ENCODE peak calls at places on chromosome 1, in nine cellular contexts. R is mucosa of gallbladder; P is GM13977; S is IMR-90; G is CD4-positive, CD25-positive, alpha-beta regulatory T cell; K is left colon; A is SJCRH30; X is HT1080; E is CD4-positive, alpha-beta memory T cell. H is an unnamed sample.

GRCh38 chr1:161486806-161487482 is 18.3 kb upstream of the FCGR2A start:
- DNase-seq in R (peak; percentile 15), P (peak; percentile 71), S (peak; percentile 74), G (peak; percentile 68), K (no peak), A (peak; percentile 35), X (peak; percentile 44), E (peak; percentile 65), H (no peak)

GRCh38 chr1:151710187-151710586 is 6.4 kb downstream of the CELF3 start:
- DNase-seq in R (no peak), P (no peak), S (peak; percentile 55), G (no peak), K (no peak), A (peak; percentile 54), X (peak; percentile 42), E (no peak), H (no peak)

GRCh38 chr1:201383647-201384405 is 6.3 kb upstream of the TNNT2 start:
- DNase-seq in R (no peak), P (no peak), S (peak; percentile 96), G (no peak), K (no peak), A (peak; percentile 98), X (peak; percentile 94), E (no peak), H (no peak)

GRCh38 chr1:237309595-237310118 is 267.7 kb downstream of the RYR2 start:
- DNase-seq in R (no peak), P (no peak), S (no peak), G (no peak), K (no peak), A (no peak), X (no peak), E (no peak), H (no peak)

GRCh38 chr1:190320952-190321351 is 156.7 kb downstream of the BRINP3 start:
- DNase-seq in R (no peak), P (no peak), S (peak; percentile 63), G (no peak), K (no peak), A (peak; percentile 1), X (peak; percentile 29), E (no peak), H (no peak)

GRCh38 chr1:221397606-221398005 is 344.3 kb downstream of the DUSP10 start:
- DNase-seq in R (no peak), P (no peak), S (no peak), G (peak; percentile 17), K (no peak), A (no peak), X (peak; percentile 39), E (no peak), H (peak; percentile 30)

GRCh38 chr1:42035205-42035829 is 116.6 kb upstream of the HIVEP3 start:
- DNase-seq in R (peak; percentile 37), P (peak; percentile 90), S (peak; percentile 42), G (no peak), K (peak; percentile 45), A (peak; percentile 50), X (peak; percentile 59), E (no peak), H (peak; percentile 87)

GRCh38 chr1:214386747-214387146 is 105.8 kb downstream of the SMYD2 start:
- DNase-seq in R (no peak), P (no peak), S (peak; percentile 42), G (peak; percentile 46), K (no peak), A (no peak), X (peak; percentile 95), E (no peak), H (no peak)

GRCh38 chr1:102184477-102184876 is 187.8 kb upstream of the OLFM3 start:
- DNase-seq in R (no peak), P (no peak), S (no peak), G (no peak), K (no peak), A (no peak), X (no peak), E (no peak), H (no peak)

GRCh38 chr1:41540886-41541591 is 56.6 kb upstream of the EDN2 start:
- DNase-seq in R (no peak), P (no peak), S (peak; percentile 52), G (no peak), K (no peak), A (no peak), X (peak; percentile 67), E (no peak), H (peak; percentile 35)

GRCh38 chr1:69567847-69568434 is at the start of gene LRRC7:
- DNase-seq in R (no peak), P (peak; percentile 30), S (no peak), G (no peak), K (no peak), A (peak; percentile 7), X (peak; percentile 6), E (no peak), H (peak; percentile 75)

GRCh38 chr1:37752583-37753471 is 12.1 kb downstream of the EPHA10 start:
- DNase-seq in R (no peak), P (peak; percentile 84), S (no peak), G (peak; percentile 22), K (no peak), A (no peak), X (no peak), E (no peak), H (no peak)

GRCh38 chr1:101316276-101316675 is 79.5 kb downstream of the S1PR1 start:
- DNase-seq in R (no peak), P (no peak), S (no peak), G (no peak), K (no peak), A (peak; percentile 66), X (no peak), E (no peak), H (no peak)

GRCh38 chr1:107689157-107689556 is 275.8 kb downstream of the VAV3 start:
- DNase-seq in R (no peak), P (no peak), S (no peak), G (no peak), K (peak; percentile 59), A (no peak), X (no peak), E (no peak), H (peak; percentile 49)

GRCh38 chr1:31417148-31417547 is 4.1 kb downstream of the SERINC2 start:
- DNase-seq in R (no peak), P (no peak), S (no peak), G (no peak), K (no peak), A (no peak), X (no peak), E (no peak), H (no peak)

GRCh38 chr1:93079685-93080141 is 630 bp downstream of the MTF2 start:
- DNase-seq in R (no peak), P (no peak), S (no peak), G (peak; percentile 41), K (peak; percentile 41), A (peak; percentile 41), X (peak; percentile 24), E (no peak), H (peak; percentile 77)

GRCh38 chr1:75310067-75310466 is 175.9 kb downstream of the LHX8 start:
- DNase-seq in R (no peak), P (no peak), S (no peak), G (no peak), K (no peak), A (no peak), X (peak; percentile 76), E (no peak), H (no peak)

H was measured in kidney.